ENCODE peak calls at places on chromosomes 1 and 21, in four cellular contexts. One of them, this sample, is unnamed.

GRCh38 chr21:44085491-44086321 is 21.5 kb upstream of the PWP2 start:
- DNase-seq in uterus: no peak
- DNase-seq in heart right ventricle: no peak
- DNase-seq in mammary epithelial cell: no peak
- DNase-seq in this sample: no peak

GRCh38 chr1:155174334-155175280 is 958 bp downstream of the TRIM46 start:
- DNase-seq in mammary epithelial cell: no peak
- DNase-seq in uterus: no peak
- DNase-seq in heart right ventricle: no peak
- DNase-seq in this sample: no peak

GRCh38 chr1:29120367-29120766 is 3.3 kb downstream of the TMEM200B start:
- DNase-seq in heart right ventricle: no peak
- DNase-seq in mammary epithelial cell: no peak
- DNase-seq in uterus: no peak
- DNase-seq in this sample: no peak

GRCh38 chr21:15686506-15686905 is 43.3 kb upstream of the USP25 start:
- DNase-seq in uterus: no peak
- DNase-seq in heart right ventricle: no peak
- DNase-seq in mammary epithelial cell: no peak
- DNase-seq in this sample: no peak

GRCh38 chr1:198121058-198121829 is 35.6 kb upstream of the NEK7 start:
- DNase-seq in heart right ventricle: no peak
- DNase-seq in uterus: no peak
- DNase-seq in mammary epithelial cell: peak
- DNase-seq in this sample: peak

GRCh38 chr1:230026572-230026971 is 40.5 kb upstream of the GALNT2 start:
- DNase-seq in heart right ventricle: no peak
- DNase-seq in uterus: no peak
- DNase-seq in mammary epithelial cell: no peak
- DNase-seq in this sample: no peak

GRCh38 chr1:156657161-156657970 is 15.4 kb downstream of the BCAN start:
- DNase-seq in heart right ventricle: peak
- DNase-seq in mammary epithelial cell: peak
- DNase-seq in uterus: peak
- DNase-seq in this sample: peak

GRCh38 chr1:245220381-245220985 is 65.7 kb downstream of the KIF26B start:
- DNase-seq in heart right ventricle: no peak
- DNase-seq in mammary epithelial cell: no peak
- DNase-seq in uterus: no peak
- DNase-seq in this sample: no peak

GRCh38 chr1:207462535-207462934 is 8.4 kb downstream of the CR2 start:
- DNase-seq in heart right ventricle: no peak
- DNase-seq in mammary epithelial cell: no peak
- DNase-seq in uterus: no peak
- DNase-seq in this sample: no peak

GRCh38 chr21:41755258-41755933 is 11.5 kb downstream of the RIPK4 start:
- DNase-seq in heart right ventricle: no peak
- DNase-seq in mammary epithelial cell: no peak
- DNase-seq in uterus: no peak
- DNase-seq in this sample: no peak

GRCh38 chr1:235632538-235633219 is 16.9 kb downstream of the GNG4 start:
- DNase-seq in uterus: no peak
- DNase-seq in heart right ventricle: no peak
- DNase-seq in mammary epithelial cell: peak
- DNase-seq in this sample: no peak

GRCh38 chr1:248759644-248760043 is 4.1 kb upstream of the LYPD8 start:
- DNase-seq in mammary epithelial cell: no peak
- DNase-seq in uterus: no peak
- DNase-seq in heart right ventricle: no peak
- DNase-seq in this sample: no peak

GRCh38 chr1:65213271-65213905 is 65.4 kb downstream of the AK4 start:
- DNase-seq in mammary epithelial cell: peak
- DNase-seq in uterus: no peak
- DNase-seq in heart right ventricle: no peak
- DNase-seq in this sample: no peak

GRCh38 chr1:162006081-162006480 is 17.6 kb downstream of the OLFML2B start:
- DNase-seq in heart right ventricle: no peak
- DNase-seq in uterus: no peak
- DNase-seq in mammary epithelial cell: no peak
- DNase-seq in this sample: no peak

GRCh38 chr1:34754878-34755637 is at the start of gene GJB5:
- DNase-seq in heart right ventricle: no peak
- DNase-seq in mammary epithelial cell: peak
- DNase-seq in uterus: no peak
- DNase-seq in this sample: peak

GRCh38 chr1:186165303-186165702 is 209.8 kb downstream of the TPR start:
- DNase-seq in mammary epithelial cell: peak
- DNase-seq in uterus: no peak
- DNase-seq in heart right ventricle: no peak
- DNase-seq in this sample: no peak

GRCh38 chr1:201759194-201759814 is 69.7 kb upstream of the IPO9 start:
- DNase-seq in heart right ventricle: no peak
- DNase-seq in uterus: no peak
- DNase-seq in mammary epithelial cell: no peak
- DNase-seq in this sample: no peak

GRCh38 chr1:71365451-71365850 is 284.6 kb upstream of the ZRANB2 start:
- DNase-seq in mammary epithelial cell: no peak
- DNase-seq in uterus: no peak
- DNase-seq in heart right ventricle: no peak
- DNase-seq in this sample: no peak

GRCh38 chr1:234845097-234845660 is 235.2 kb upstream of the IRF2BP2 start:
- DNase-seq in heart right ventricle: no peak
- DNase-seq in uterus: no peak
- DNase-seq in mammary epithelial cell: peak
- DNase-seq in this sample: no peak

GRCh38 chr1:110554871-110555801 is 36.2 kb upstream of the KCNA10 start:
- DNase-seq in mammary epithelial cell: no peak
- DNase-seq in uterus: peak
- DNase-seq in heart right ventricle: peak
- DNase-seq in this sample: no peak

GRCh38 chr1:77678628-77679610 is 3.5 kb downstream of the ZZZ3 start:
- DNase-seq in mammary epithelial cell: no peak
- DNase-seq in uterus: no peak
- DNase-seq in heart right ventricle: no peak
- DNase-seq in this sample: no peak

GRCh38 chr21:36859744-36860501 is 106.5 kb downstream of the HLCS start:
- DNase-seq in mammary epithelial cell: peak
- DNase-seq in heart right ventricle: peak
- DNase-seq in uterus: peak
- DNase-seq in this sample: peak

GRCh38 chr1:210748796-210749195 is 385.2 kb downstream of the KCNH1 start:
- DNase-seq in heart right ventricle: no peak
- DNase-seq in mammary epithelial cell: no peak
- DNase-seq in uterus: no peak
- DNase-seq in this sample: no peak

GRCh38 chr1:202046227-202046626 is 35.8 kb downstream of the ELF3 start:
- DNase-seq in mammary epithelial cell: peak
- DNase-seq in uterus: no peak
- DNase-seq in heart right ventricle: no peak
- DNase-seq in this sample: peak

GRCh38 chr1:204704794-204705492 is 19.4 kb upstream of the LRRN2 start:
- DNase-seq in heart right ventricle: no peak
- DNase-seq in uterus: no peak
- DNase-seq in mammary epithelial cell: no peak
- DNase-seq in this sample: no peak

GRCh38 chr21:38883142-38883541 is 77.4 kb downstream of the ETS2 start:
- DNase-seq in mammary epithelial cell: no peak
- DNase-seq in heart right ventricle: no peak
- DNase-seq in uterus: no peak
- DNase-seq in this sample: no peak

GRCh38 chr1:169019419-169020058 is 87.0 kb upstream of the ATP1B1 start:
- DNase-seq in heart right ventricle: no peak
- DNase-seq in mammary epithelial cell: no peak
- DNase-seq in uterus: no peak
- DNase-seq in this sample: no peak

GRCh38 chr1:22553104-22553880 is 10.0 kb upstream of the EPHA8 start:
- DNase-seq in uterus: no peak
- DNase-seq in mammary epithelial cell: no peak
- DNase-seq in heart right ventricle: no peak
- DNase-seq in this sample: no peak

GRCh38 chr1:27306071-27306470 is 15.9 kb upstream of the TMEM222 start:
- DNase-seq in mammary epithelial cell: no peak
- DNase-seq in uterus: no peak
- DNase-seq in heart right ventricle: no peak
- DNase-seq in this sample: no peak

GRCh38 chr1:53350853-53351767 is 23.2 kb upstream of the LRP8 start:
- DNase-seq in uterus: no peak
- DNase-seq in mammary epithelial cell: no peak
- DNase-seq in heart right ventricle: no peak
- DNase-seq in this sample: no peak

GRCh38 chr1:19087737-19088594 is 122.1 kb downstream of the UBR4 start:
- DNase-seq in uterus: no peak
- DNase-seq in mammary epithelial cell: no peak
- DNase-seq in heart right ventricle: no peak
- DNase-seq in this sample: no peak

GRCh38 chr1:43453442-43454269 is at the start of gene HYI:
- DNase-seq in uterus: peak
- DNase-seq in heart right ventricle: peak
- DNase-seq in mammary epithelial cell: peak
- DNase-seq in this sample: peak

GRCh38 chr1:51487628-51488027 is 31.4 kb downstream of the EPS15 start:
- DNase-seq in heart right ventricle: no peak
- DNase-seq in uterus: no peak
- DNase-seq in mammary epithelial cell: no peak
- DNase-seq in this sample: no peak

GRCh38 chr1:51484591-51484990 is 34.5 kb downstream of the EPS15 start:
- DNase-seq in uterus: no peak
- DNase-seq in mammary epithelial cell: peak
- DNase-seq in heart right ventricle: no peak
- DNase-seq in this sample: no peak

GRCh38 chr1:51491166-51491981 is 27.7 kb downstream of the EPS15 start:
- DNase-seq in mammary epithelial cell: no peak
- DNase-seq in heart right ventricle: no peak
- DNase-seq in uterus: no peak
- DNase-seq in this sample: peak

GRCh38 chr1:51489472-51489871 is 29.6 kb downstream of the EPS15 start:
- DNase-seq in heart right ventricle: no peak
- DNase-seq in uterus: no peak
- DNase-seq in mammary epithelial cell: no peak
- DNase-seq in this sample: no peak

DNA sequence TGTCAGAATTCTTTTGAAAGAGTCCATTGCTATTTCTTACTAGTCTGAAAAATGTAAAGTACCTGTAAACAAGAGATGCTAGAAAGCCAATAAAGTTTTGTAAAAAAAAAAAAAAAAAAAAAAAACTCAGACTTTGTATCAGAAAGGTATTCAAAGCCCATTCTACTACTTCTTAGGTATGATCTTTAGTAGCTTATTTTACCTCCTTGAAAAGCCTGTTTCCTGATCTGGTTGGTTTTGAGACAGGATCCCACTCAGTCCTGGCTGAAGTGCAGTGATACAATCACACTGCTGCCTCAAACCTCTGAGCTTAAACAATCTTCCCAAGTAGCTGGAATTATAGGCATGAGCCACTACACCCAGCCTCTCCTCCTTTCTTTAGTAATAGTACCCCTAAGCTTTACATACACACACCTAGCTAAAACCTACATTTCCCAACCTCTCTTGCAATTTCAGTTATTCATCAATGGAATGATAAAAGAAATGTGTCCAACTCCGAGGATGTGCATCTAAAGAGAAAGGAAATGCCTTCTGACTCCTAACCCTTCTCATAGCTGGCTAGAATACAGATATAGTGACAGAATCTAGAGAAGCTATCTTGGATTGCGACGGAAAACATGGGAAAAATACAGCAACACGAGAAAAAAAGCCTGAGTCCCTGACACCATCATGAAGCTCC is 30.6 kb downstream of the EPS15 start:
- DNase-seq in uterus: no peak
- DNase-seq in heart right ventricle: no peak
- DNase-seq in mammary epithelial cell: peak
- DNase-seq in this sample: no peak
- H3K27ac ChIP-seq in uterus: no peak
- H3K27ac ChIP-seq in heart right ventricle: no peak
- H3K27ac ChIP-seq in mammary epithelial cell: no peak
- H3K27ac ChIP-seq in this sample: no peak

GRCh38 chr1:220726634-220727033 is 21.5 kb upstream of the MTARC2 start:
- DNase-seq in heart right ventricle: no peak
- DNase-seq in mammary epithelial cell: no peak
- DNase-seq in uterus: no peak
- DNase-seq in this sample: no peak
- TF ChIP-seq CTCF in heart right ventricle: peak
- TF ChIP-seq CTCF in mammary epithelial cell: peak
- TF ChIP-seq CTCF in uterus: no peak
- TF ChIP-seq CTCF in this sample: no peak

GRCh38 chr1:158248122-158248521 is 6.1 kb upstream of the CD1A start:
- DNase-seq in heart right ventricle: no peak
- DNase-seq in mammary epithelial cell: no peak
- DNase-seq in uterus: no peak
- DNase-seq in this sample: no peak

GRCh38 chr1:158246650-158247049 is 7.6 kb upstream of the CD1A start:
- DNase-seq in uterus: no peak
- DNase-seq in mammary epithelial cell: no peak
- DNase-seq in heart right ventricle: no peak
- DNase-seq in this sample: peak

GRCh38 chr1:158251160-158251559 is 3.1 kb upstream of the CD1A start:
- DNase-seq in mammary epithelial cell: no peak
- DNase-seq in heart right ventricle: no peak
- DNase-seq in uterus: no peak
- DNase-seq in this sample: no peak

GRCh38 chr1:158248771-158249170 is 5.5 kb upstream of the CD1A start:
- DNase-seq in heart right ventricle: no peak
- DNase-seq in mammary epithelial cell: no peak
- DNase-seq in uterus: no peak
- DNase-seq in this sample: no peak

GRCh38 chr1:158249646-158250045 is 4.6 kb upstream of the CD1A start:
- DNase-seq in heart right ventricle: no peak
- DNase-seq in mammary epithelial cell: no peak
- DNase-seq in uterus: no peak
- DNase-seq in this sample: no peak
- H3K27ac ChIP-seq in heart right ventricle: no peak
- H3K27ac ChIP-seq in mammary epithelial cell: no peak
- H3K27ac ChIP-seq in uterus: no peak
- H3K27ac ChIP-seq in this sample: no peak

DNA sequence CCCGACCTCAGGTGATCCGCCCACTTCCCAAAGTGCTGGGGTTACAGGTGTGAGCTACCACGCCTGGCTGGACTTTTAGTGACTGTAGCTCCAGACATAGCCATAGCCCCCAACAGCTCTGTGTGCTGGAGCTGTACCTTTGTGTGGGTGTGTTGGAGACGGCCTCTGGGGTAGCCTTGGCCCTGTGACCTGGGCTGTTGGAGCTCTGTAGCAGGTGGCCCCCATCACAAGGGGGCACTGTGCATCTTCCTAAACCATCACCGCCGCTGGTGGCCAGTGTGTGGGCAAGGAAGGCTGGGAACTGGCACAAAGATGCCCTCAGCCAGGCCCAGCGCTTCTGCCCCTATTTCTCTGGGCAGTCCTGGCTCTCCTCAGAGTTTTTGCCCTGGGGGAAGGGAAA is 38.4 kb upstream of the FOXO6 start:
- DNase-seq in mammary epithelial cell: peak
- DNase-seq in uterus: no peak
- DNase-seq in heart right ventricle: peak
- DNase-seq in this sample: peak
- TF ChIP-seq CTCF in mammary epithelial cell: peak
- TF ChIP-seq CTCF in uterus: no peak
- TF ChIP-seq CTCF in heart right ventricle: peak
- TF ChIP-seq CTCF in this sample: no peak